ENCODE peak calls at places on chromosome 21, in seven cellular contexts. L is central memory CD4-positive, alpha-beta T cell; T is stimulated activated naive CD8-positive, alpha-beta T cell treated with anti-CD3 and anti-CD28 coated beads, Interleukin-15, amount 100 ng/mL, for 72 hours; M is kidney glomerular epithelial cell; B is GM04503; J is NCI-H1930; K is skeletal muscle cell. Q is an unnamed sample.

GRCh38 chr21:36854391-36854790 is 112.1 kb downstream of the HLCS start:
- DNase-seq in L (no peak), T (peak), M (peak), B (no peak), J (peak), K (no peak), Q (no peak)

GRCh38 chr21:36347962-36348328 is 27.9 kb downstream of the MORC3 start:
- DNase-seq in L (no peak), T (no peak), M (no peak), B (no peak), J (no peak), K (no peak), Q (no peak)

GRCh38 chr21:17777321-17777720 is 41.8 kb downstream of the C21orf91 start:
- DNase-seq in L (no peak), T (no peak), M (no peak), B (no peak), J (no peak), K (no peak), Q (no peak)

GRCh38 chr21:32209580-32209979 is 69.3 kb downstream of the MIS18A start:
- DNase-seq in L (no peak), T (no peak), M (no peak), B (no peak), J (no peak), K (no peak), Q (no peak)

GRCh38 chr21:34936299-34936698 is 112.8 kb downstream of the RUNX1 start:
- DNase-seq in L (peak), T (no peak), M (no peak), B (no peak), J (no peak), K (no peak), Q (no peak)

GRCh38 chr21:35602811-35603210 is 457.5 kb downstream of the SETD4 start:
- DNase-seq in L (no peak), T (no peak), M (no peak), B (no peak), J (no peak), K (no peak), Q (no peak)

GRCh38 chr21:36282568-36283230 is 37.3 kb upstream of the MORC3 start:
- DNase-seq in L (no peak), T (peak), M (no peak), B (no peak), J (no peak), K (no peak), Q (no peak)

GRCh38 chr21:42187976-42188653 is 30.8 kb upstream of the ABCG1 start:
- DNase-seq in L (peak), T (peak), M (no peak), B (no peak), J (no peak), K (no peak), Q (no peak)

GRCh38 chr21:44939532-44940115 is at the start of gene SLX9:
- DNase-seq in L (peak), T (peak), M (no peak), B (no peak), J (peak), K (no peak), Q (peak)

GRCh38 chr21:14120091-14120734 is 90.5 kb downstream of the LIPI start:
- DNase-seq in L (no peak), T (peak), M (no peak), B (no peak), J (peak), K (no peak), Q (peak)

GRCh38 chr21:26070822-26071425 is 99.6 kb downstream of the APP start:
- DNase-seq in L (peak), T (peak), M (peak), B (peak), J (no peak), K (no peak), Q (no peak)

GRCh38 chr21:36478207-36478701 is 1.7 kb downstream of the CLDN14 start:
- DNase-seq in L (no peak), T (no peak), M (peak), B (peak), J (no peak), K (peak), Q (no peak)

GRCh38 chr21:21137986-21138385 is 139.8 kb downstream of the NCAM2 start:
- DNase-seq in L (no peak), T (no peak), M (no peak), B (no peak), J (no peak), K (peak), Q (no peak)

GRCh38 chr21:34528131-34528561 is 16.1 kb upstream of the KCNE1 start:
- DNase-seq in L (no peak), T (no peak), M (no peak), B (no peak), J (no peak), K (peak), Q (no peak)

GRCh38 chr21:34865922-34866271 is 183.2 kb downstream of the RUNX1 start:
- DNase-seq in L (no peak), T (peak), M (no peak), B (no peak), J (no peak), K (no peak), Q (no peak)

GRCh38 chr21:26811031-26811430 is 34.2 kb downstream of the ADAMTS1 start:
- DNase-seq in L (no peak), T (no peak), M (no peak), B (no peak), J (no peak), K (no peak), Q (no peak)

GRCh38 chr21:42448683-42449082 is 45.0 kb downstream of the UBASH3A start:
- DNase-seq in L (no peak), T (no peak), M (no peak), B (no peak), J (no peak), K (no peak), Q (no peak)

GRCh38 chr21:35266546-35266945 is 217.4 kb upstream of the RUNX1 start:
- DNase-seq in L (no peak), T (no peak), M (no peak), B (no peak), J (no peak), K (no peak), Q (no peak)

GRCh38 chr21:17775431-17776126 is 43.6 kb downstream of the C21orf91 start:
- DNase-seq in L (peak), T (peak), M (no peak), B (no peak), J (no peak), K (no peak), Q (no peak)

GRCh38 chr21:32329331-32329730 is 30.7 kb downstream of the MRAP start:
- DNase-seq in L (no peak), T (no peak), M (no peak), B (peak), J (no peak), K (no peak), Q (no peak)